ENCODE peak calls at places on chromosomes 7 and 10, in five cellular contexts. Q is GM12892, I is NB4, L is body of pancreas, D is HCT116. T is an unnamed sample.

GRCh38 chr10:50152792-50153272 is 85.1 kb downstream of the WASHC2A start:
- DNase-seq in Q (no peak), I (no peak), L (peak), D (no peak), T (no peak)

GRCh38 chr7:7524121-7524520 is 11.6 kb downstream of the COL28A1 start:
- DNase-seq in Q (no peak), I (no peak), L (no peak), D (no peak), T (no peak)

GRCh38 chr7:151383638-151384351 is 26.0 kb downstream of the WDR86 start:
- DNase-seq in Q (peak), I (no peak), L (no peak), D (no peak), T (no peak)

GRCh38 chr10:117470733-117471132 is 71.8 kb upstream of the EMX2 start:
- DNase-seq in Q (no peak), I (no peak), L (no peak), D (no peak), T (no peak)

GRCh38 chr10:79202188-79203013 is 133.6 kb downstream of the ZMIZ1 start:
- DNase-seq in Q (peak), I (peak), L (peak), D (no peak), T (no peak)

GRCh38 chr10:15821046-15821683 is 39.1 kb downstream of the MINDY3 start:
- DNase-seq in Q (no peak), I (no peak), L (no peak), D (no peak), T (no peak)

GRCh38 chr10:102300289-102300843 is 55.0 kb downstream of the GBF1 start:
- DNase-seq in Q (no peak), I (no peak), L (no peak), D (no peak), T (peak)

GRCh38 chr10:109915566-109915965 is 7.7 kb downstream of the XPNPEP1 start:
- DNase-seq in Q (no peak), I (no peak), L (peak), D (no peak), T (no peak)

GRCh38 chr10:100826983-100827818 is 81.8 kb downstream of the PAX2 start:
- DNase-seq in Q (no peak), I (peak), L (peak), D (peak), T (no peak)

GRCh38 chr10:7471720-7472367 is 61.0 kb upstream of the SFMBT2 start:
- DNase-seq in Q (peak), I (peak), L (no peak), D (no peak), T (no peak)

GRCh38 chr10:74738985-74739567 is 87.3 kb upstream of the KAT6B start:
- DNase-seq in Q (peak), I (peak), L (no peak), D (no peak), T (no peak)

GRCh38 chr7:133789951-133790350 is 337.2 kb upstream of the LRGUK start:
- DNase-seq in Q (no peak), I (no peak), L (no peak), D (no peak), T (no peak)

GRCh38 chr7:122883049-122883670 is 3.1 kb downstream of the CADPS2 start:
- DNase-seq in Q (no peak), I (no peak), L (no peak), D (no peak), T (no peak)

GRCh38 chr10:104076743-104077160 is 8.9 kb downstream of the COL17A1 start:
- DNase-seq in Q (no peak), I (no peak), L (peak), D (no peak), T (no peak)

GRCh38 chr7:21526007-21526406 is 16.8 kb upstream of the DNAH11 start:
- DNase-seq in Q (no peak), I (peak), L (no peak), D (peak), T (no peak)

GRCh38 chr10:119502214-119502613 is 40.3 kb downstream of the RGS10 start:
- DNase-seq in Q (no peak), I (no peak), L (no peak), D (no peak), T (no peak)

GRCh38 chr10:5199398-5199797 is 2.8 kb downstream of the AKR1C4 start:
- DNase-seq in Q (no peak), I (no peak), L (no peak), D (no peak), T (peak)

GRCh38 chr10:121772890-121773289 is 154.9 kb downstream of the ATE1 start:
- DNase-seq in Q (no peak), I (no peak), L (no peak), D (no peak), T (no peak)

DNA sequence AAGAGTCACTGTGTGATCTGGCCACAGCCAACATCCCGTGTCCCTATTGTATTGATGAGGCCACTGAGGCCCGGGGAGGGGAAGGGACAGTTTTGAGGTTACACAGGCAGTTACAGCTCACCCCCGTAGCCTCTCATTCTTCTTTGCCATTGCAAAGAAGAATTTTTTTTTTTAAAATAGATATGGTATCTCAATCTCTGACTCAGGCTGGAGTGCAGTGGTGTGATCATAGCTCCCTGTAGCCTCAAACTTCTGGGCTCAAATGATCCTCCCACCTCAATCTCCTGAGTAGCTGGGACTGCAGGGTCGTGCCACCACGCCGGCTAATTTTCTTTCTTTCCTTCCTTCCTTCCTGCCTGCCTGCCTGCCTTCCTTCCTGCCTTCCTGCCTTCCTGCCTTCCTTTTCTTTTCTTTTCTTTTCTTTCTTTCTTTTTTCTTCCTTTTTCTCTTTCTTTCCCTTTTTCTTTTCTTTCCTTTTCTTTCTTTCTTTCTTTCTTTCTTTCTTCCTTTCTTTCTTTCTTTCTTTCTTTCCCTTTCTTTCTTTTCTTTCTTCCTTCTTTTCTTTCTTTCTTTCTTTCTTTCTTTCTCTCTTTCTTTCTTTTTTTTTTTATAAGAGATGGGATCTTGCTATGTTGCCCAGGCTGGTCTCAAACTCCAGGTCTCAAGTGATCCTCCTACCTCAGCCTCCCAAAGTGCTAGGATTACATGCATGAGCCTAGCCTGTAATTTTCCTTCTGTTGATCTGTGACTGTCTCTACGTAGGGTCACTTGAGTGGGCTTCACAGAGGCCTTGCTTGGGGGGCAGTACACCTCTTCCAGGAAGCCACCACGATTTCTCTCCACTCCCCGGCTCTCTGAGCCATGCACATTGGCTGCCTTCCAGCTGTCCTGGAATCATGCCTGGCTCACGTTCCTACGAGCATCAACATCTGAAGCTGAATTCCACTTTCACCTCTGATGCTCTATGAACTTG is 31.3 kb downstream of the TMEM270 start:
- DNase-seq in Q (no peak), I (no peak), L (peak), D (no peak), T (no peak)
- TF ChIP-seq POLR2A in Q (no peak), I (no peak), L (no peak), D (no peak), T (no peak)

DNA sequence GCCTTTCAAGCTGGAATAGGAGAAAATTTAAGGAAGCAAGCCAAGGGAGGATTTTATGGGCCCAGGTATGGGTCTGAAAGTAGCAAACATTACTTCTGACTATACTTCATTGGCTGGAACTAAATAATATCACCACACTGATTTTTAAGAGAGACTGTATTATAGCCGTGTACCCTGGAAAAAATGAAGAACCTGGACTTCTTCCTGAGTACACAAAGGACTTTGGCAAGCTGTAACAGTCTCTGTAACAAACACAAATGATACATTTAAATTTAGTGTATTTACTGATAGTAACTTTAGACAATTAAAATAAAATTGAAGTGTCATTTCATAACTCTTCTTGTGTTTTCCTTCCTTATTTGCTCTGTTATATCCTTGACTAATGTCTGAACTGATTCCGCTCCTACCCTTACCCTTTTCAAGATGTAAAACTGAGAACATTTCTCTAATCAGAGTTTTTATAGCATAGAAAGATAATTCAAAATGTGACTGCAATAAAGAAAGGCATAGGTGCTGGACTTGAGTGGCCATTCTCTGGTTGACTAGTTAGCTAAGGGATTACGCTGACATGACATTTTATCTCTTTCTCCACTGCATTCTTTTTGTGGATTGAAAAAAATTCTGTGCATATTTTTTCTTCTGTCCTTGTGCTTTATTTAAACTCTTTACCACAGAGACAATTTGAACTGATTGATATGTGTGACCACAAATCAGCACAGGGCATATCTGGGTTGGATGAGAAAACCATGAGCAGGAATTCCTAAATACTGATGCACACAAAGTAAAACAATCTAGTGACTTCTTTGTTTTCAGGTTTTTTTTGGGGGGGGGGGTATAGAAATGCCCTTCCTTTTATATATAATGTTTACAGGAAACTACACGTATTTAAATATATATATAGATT is 349.7 kb downstream of the MDFIC start:
- DNase-seq in Q (no peak), I (no peak), L (no peak), D (no peak), T (no peak)
- TF ChIP-seq POLR2A in Q (no peak), I (no peak), L (no peak), D (no peak), T (no peak)

DNA sequence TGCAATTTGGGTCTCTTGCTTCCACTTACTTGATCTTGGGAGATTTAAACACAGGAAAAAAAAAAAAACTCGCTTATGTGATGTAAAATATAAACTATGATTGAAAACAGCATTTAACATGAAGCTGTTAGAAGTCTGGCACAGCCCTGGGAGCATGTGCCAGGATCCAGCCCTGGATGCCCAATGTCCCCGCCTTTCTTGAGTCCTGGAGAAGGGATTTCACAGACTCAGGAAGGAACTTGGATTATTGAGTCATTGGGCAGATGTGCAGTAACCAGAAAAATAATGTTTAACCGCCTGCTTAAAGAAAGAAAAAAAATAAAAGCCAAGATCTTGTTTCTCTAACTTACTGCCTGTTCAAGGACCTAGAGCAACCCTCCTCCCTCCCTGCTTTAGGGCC is 3.7 kb upstream of the JCAD start:
- DNase-seq in Q (no peak), I (no peak), L (no peak), D (no peak), T (no peak)
- TF ChIP-seq POLR2A in Q (no peak), I (no peak), L (no peak), D (no peak), T (no peak)

GRCh38 chr10:70146489-70147488 is at the start of gene TYSND1:
- DNase-seq in Q (peak), I (peak), L (peak), D (peak), T (peak)

GRCh38 chr10:70145166-70145665 is 1.3 kb downstream of the TYSND1 start:
- DNase-seq in Q (no peak), I (no peak), L (peak), D (no peak), T (no peak)

GRCh38 chr10:70148516-70148915 is 2.0 kb upstream of the TYSND1 start:
- DNase-seq in Q (no peak), I (no peak), L (no peak), D (no peak), T (no peak)

GRCh38 chr10:70144372-70145110 is 2.0 kb downstream of the TYSND1 start:
- DNase-seq in Q (no peak), I (no peak), L (no peak), D (no peak), T (no peak)

DNA sequence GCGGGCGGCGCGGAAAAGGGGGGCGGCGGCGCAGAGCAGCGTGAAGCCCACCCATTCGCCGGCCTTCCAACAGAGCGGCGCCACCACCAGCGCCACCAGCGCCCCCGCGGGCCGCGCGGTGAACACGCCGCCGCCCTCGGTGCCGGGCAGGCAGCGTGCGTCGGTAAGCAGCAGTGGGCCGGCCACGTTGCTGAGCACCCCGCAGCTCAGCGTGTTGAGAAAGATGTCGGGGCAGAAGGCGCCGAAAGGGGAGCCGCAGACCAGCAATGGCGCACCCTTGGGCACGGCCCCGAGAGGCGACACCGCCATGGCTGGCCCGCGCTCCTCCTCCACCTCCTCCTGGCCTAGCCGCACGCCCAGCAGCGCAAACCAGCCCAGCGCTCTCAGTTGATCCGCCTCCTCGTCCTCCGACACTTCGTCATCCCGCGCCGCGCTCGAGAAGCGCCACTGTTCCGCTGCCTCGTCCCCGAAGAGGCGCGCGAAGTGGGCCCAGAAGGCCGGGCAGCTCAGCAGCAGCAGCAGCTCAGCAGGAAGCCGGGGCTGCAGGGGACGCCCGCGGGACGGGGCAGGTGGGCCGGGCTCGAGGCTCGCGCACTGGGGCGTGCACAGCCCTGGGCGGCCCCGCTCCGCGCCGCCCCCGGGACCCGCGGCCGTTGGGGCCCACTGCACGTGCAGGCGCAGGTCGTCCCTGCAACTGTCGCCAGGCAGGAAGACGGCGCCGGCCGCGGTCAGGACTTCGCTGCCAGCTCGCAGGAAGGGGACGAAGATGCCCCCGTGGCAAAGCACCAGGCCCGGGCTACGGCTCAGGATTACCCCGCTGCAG is 623 bp downstream of the TYSND1 start:
- DNase-seq in Q (peak), I (peak), L (peak), D (no peak), T (peak)
- TF ChIP-seq POLR2A in Q (peak), I (peak), L (peak), D (no peak), T (no peak)

GRCh38 chr7:75611557-75612178 is 119.5 kb downstream of the SPDYE5 start:
- DNase-seq in Q (no peak), I (peak), L (peak), D (no peak), T (peak)
- TF ChIP-seq POLR2A in Q (no peak), I (no peak), L (peak), D (no peak), T (peak)

T was measured in H54.